ENCODE peak calls at places on chromosome 11, in seven cellular contexts. P is adrenal gland, B is tibial nerve, N is lower lobe of right lung, J is colonic mucosa, H is neural progenitor cell, V is GM23338. R is an unnamed sample. For H3K4me1, the result is how much of the 10 kb centered on the place peaks cover.

GRCh38 chr11:127492025-127492424 is 491.5 kb upstream of the KIRREL3 start:
- DNase-seq in P (no peak), B (no peak), N (no peak), J (no peak), H (no peak), V (no peak), R (no peak)

GRCh38 chr11:78562398-78562797 is 12.3 kb downstream of the NARS2 start:
- DNase-seq in P (no peak), B (no peak), N (no peak), J (no peak), H (peak), V (no peak), R (no peak)

GRCh38 chr11:46129133-46129532 is 7.9 kb upstream of the PHF21A start:
- DNase-seq in P (no peak), B (no peak), N (no peak), J (no peak), H (no peak), V (no peak), R (no peak)

GRCh38 chr11:62923634-62924411 is 2.7 kb upstream of the CHRM1 start:
- DNase-seq in P (no peak), B (no peak), N (no peak), J (no peak), H (peak), V (peak), R (no peak)

GRCh38 chr11:33736148-33736809 is at the start of gene CD59:
- DNase-seq in P (peak), B (peak), N (peak), J (peak), H (peak), V (peak), R (peak)

GRCh38 chr11:91730620-91731019 is 494.0 kb upstream of the FAT3 start:
- DNase-seq in P (no peak), B (no peak), N (no peak), J (no peak), H (no peak), V (no peak), R (no peak)

GRCh38 chr11:95143106-95143681 is 53.5 kb downstream of the ENDOD1 start:
- DNase-seq in P (no peak), B (no peak), N (no peak), J (no peak), H (no peak), V (no peak), R (no peak)

GRCh38 chr11:86476109-86476861 is 101.6 kb downstream of the CCDC81 start:
- DNase-seq in P (peak), B (no peak), N (no peak), J (peak), H (no peak), V (no peak), R (no peak)

GRCh38 chr11:118434553-118435232 is 1.6 kb upstream of the KMT2A start:
- DNase-seq in P (peak), B (peak), N (peak), J (peak), H (peak), V (peak), R (no peak)

GRCh38 chr11:123228489-123229163 is 33.6 kb upstream of the CLMP start:
- DNase-seq in P (no peak), B (no peak), N (no peak), J (no peak), H (peak), V (peak), R (no peak)

GRCh38 chr11:117818036-117818858 is 6.3 kb downstream of the FXYD2 start:
- DNase-seq in P (peak), B (no peak), N (peak), J (no peak), H (no peak), V (no peak), R (no peak)

GRCh38 chr11:19039409-19039808 is 21.1 kb downstream of the MRGPRX2 start:
- DNase-seq in P (no peak), B (no peak), N (no peak), J (no peak), H (no peak), V (no peak), R (no peak)

GRCh38 chr11:119964136-119965025 is 173.5 kb downstream of the TRIM29 start:
- DNase-seq in P (no peak), B (no peak), N (no peak), J (no peak), H (peak), V (peak), R (no peak)

GRCh38 chr11:17508306-17508705 is 31.7 kb upstream of the ABCC8 start:
- DNase-seq in P (no peak), B (no peak), N (no peak), J (no peak), H (no peak), V (no peak), R (no peak)

GRCh38 chr11:5266609-5267008 is 3.1 kb downstream of the HBE1 start:
- DNase-seq in P (no peak), B (no peak), N (no peak), J (no peak), H (no peak), V (no peak), R (no peak)

GRCh38 chr11:8070417-8071101 is 10.5 kb upstream of the TUB start:
- DNase-seq in P (peak), B (no peak), N (no peak), J (no peak), H (peak), V (peak), R (no peak)

GRCh38 chr11:83278351-83278750 is 7.8 kb downstream of the CCDC90B start:
- DNase-seq in P (no peak), B (no peak), N (no peak), J (no peak), H (no peak), V (no peak), R (no peak)

GRCh38 chr11:107576497-107577086 is 11.1 kb upstream of the ALKBH8 start:
- DNase-seq in P (peak), B (peak), N (no peak), J (peak), H (peak), V (peak), R (no peak)

GRCh38 chr11:125084057-125084416 is 20.9 kb downstream of the SLC37A2 start:
- DNase-seq in P (peak), B (no peak), N (no peak), J (no peak), H (no peak), V (no peak), R (no peak)

GRCh38 chr11:97895572-97895971 is 1125.2 kb upstream of the CNTN5 start:
- DNase-seq in P (no peak), B (no peak), N (no peak), J (no peak), H (no peak), V (no peak), R (no peak)

GRCh38 chr11:73995247-73995646 is 12.6 kb upstream of the UCP2 start:
- DNase-seq in P (no peak), B (no peak), N (no peak), J (no peak), H (no peak), V (no peak), R (no peak)

GRCh38 chr11:88552377-88553029 is 215.0 kb upstream of the CTSC start:
- DNase-seq in P (peak), B (no peak), N (peak), J (peak), H (peak), V (peak), R (no peak)

GRCh38 chr11:95912902-95913560 is 10.9 kb downstream of the MTMR2 start:
- DNase-seq in P (no peak), B (no peak), N (no peak), J (no peak), H (no peak), V (no peak), R (no peak)

GRCh38 chr11:93606721-93607120 is 54.8 kb upstream of the CEP295 start:
- DNase-seq in P (no peak), B (no peak), N (no peak), J (no peak), H (no peak), V (no peak), R (no peak)

GRCh38 chr11:3947084-3947483 is 91.6 kb downstream of the STIM1 start:
- DNase-seq in P (peak), B (peak), N (no peak), J (peak), H (no peak), V (no peak), R (no peak)

GRCh38 chr11:95245038-95245437 is 14.0 kb upstream of the SESN3 start:
- DNase-seq in P (no peak), B (no peak), N (no peak), J (no peak), H (peak), V (peak), R (no peak)

GRCh38 chr11:64253043-64253442 is 1.7 kb downstream of the PLCB3 start:
- DNase-seq in P (no peak), B (no peak), N (no peak), J (no peak), H (no peak), V (no peak), R (no peak)

GRCh38 chr11:64253481-64253880 is 2.2 kb downstream of the PLCB3 start:
- DNase-seq in P (peak), B (no peak), N (no peak), J (no peak), H (no peak), V (no peak), R (no peak)

GRCh38 chr11:64251722-64251985 is 324 bp downstream of the PLCB3 start:
- DNase-seq in P (no peak), B (no peak), N (no peak), J (no peak), H (no peak), V (peak), R (no peak)

GRCh38 chr11:64250875-64251721 is at the start of gene PLCB3:
- DNase-seq in P (no peak), B (no peak), N (peak), J (no peak), H (peak), V (peak), R (no peak)

GRCh38 chr11:64251986-64252837 is 882 bp downstream of the PLCB3 start:
- DNase-seq in P (no peak), B (no peak), N (peak), J (peak), H (peak), V (peak), R (no peak)
- TF ChIP-seq CTCF in P (peak), B (peak), N (no peak), J (no peak), H (peak), V (peak), R (no peak)

GRCh38 chr11:66643745-66644437 is 5.4 kb downstream of the RBM4 start:
- DNase-seq in P (no peak), B (no peak), N (no peak), J (no peak), H (no peak), V (no peak), R (no peak)

GRCh38 chr11:66638177-66639065 is at the start of gene RBM4:
- DNase-seq in P (peak), B (peak), N (peak), J (peak), H (peak), V (peak), R (peak)

GRCh38 chr11:66639066-66639813 is 737 bp downstream of the RBM4 start:
- DNase-seq in P (peak), B (peak), N (no peak), J (no peak), H (no peak), V (peak), R (no peak)

GRCh38 chr11:66637557-66638176 is 836 bp upstream of the RBM4 start:
- DNase-seq in P (no peak), B (no peak), N (no peak), J (no peak), H (peak), V (peak), R (no peak)

GRCh38 chr11:66641834-66642233 is 3.3 kb downstream of the RBM4 start:
- DNase-seq in P (no peak), B (no peak), N (no peak), J (no peak), H (no peak), V (no peak), R (no peak)
- H3K4me1 ChIP-seq in P (half or more), B (under half), N (half or more), J (under half), H (half or more), V (under half), R (half or more)

GRCh38 chr11:58963551-58964075 is 24.3 kb downstream of the GLYATL1 start:
- DNase-seq in P (no peak), B (no peak), N (peak), J (no peak), H (peak), V (peak), R (no peak)
- H3K4me3 ChIP-seq in P (no peak), B (no peak), N (no peak), J (no peak), H (peak), V (peak), R (peak)

GRCh38 chr11:68632802-68633201 is 51.5 kb upstream of the GAL start:
- DNase-seq in P (peak), B (no peak), N (no peak), J (peak), H (peak), V (peak), R (no peak)
- TF ChIP-seq CTCF in P (peak), B (no peak), N (peak), J (peak), H (peak), V (peak), R (peak)